ENCODE peak calls at places on chromosomes 13 and 19, in six cellular contexts. V is neural progenitor cell, K is astrocyte, S is endothelial cell of umbilical vein, Q is fibroblast of lung, X is mammary epithelial cell. M is an unnamed sample.

GRCh38 chr19:33862991-33863390 is 66.3 kb downstream of the KCTD15 start:
- DNase-seq in V (no peak), K (no peak), S (no peak), Q (no peak), X (no peak), M (no peak)

GRCh38 chr19:38653028-38653571 is 5.7 kb downstream of the ACTN4 start:
- DNase-seq in V (no peak), K (peak), S (peak), Q (peak), X (peak), M (no peak)

GRCh38 chr13:88643233-88643632 is 972.1 kb downstream of the SLITRK5 start:
- DNase-seq in V (no peak), K (no peak), S (no peak), Q (no peak), X (no peak), M (no peak)

GRCh38 chr19:33199441-33200265 is 5.5 kb downstream of the LRP3 start:
- DNase-seq in V (no peak), K (no peak), S (no peak), Q (no peak), X (no peak), M (no peak)

GRCh38 chr19:6663236-6664187 is 6.4 kb downstream of the TNFSF14 start:
- DNase-seq in V (no peak), K (no peak), S (no peak), Q (no peak), X (peak), M (no peak)

GRCh38 chr19:11450570-11451326 is 15.3 kb downstream of the PRKCSH start:
- DNase-seq in V (no peak), K (no peak), S (no peak), Q (no peak), X (no peak), M (no peak)

GRCh38 chr13:25301347-25302113 is at the start of gene NUP58:
- DNase-seq in V (peak), K (peak), S (peak), Q (peak), X (peak), M (peak)

GRCh38 chr19:29514525-29515232 is 11.1 kb upstream of the VSTM2B start:
- DNase-seq in V (no peak), K (no peak), S (no peak), Q (no peak), X (no peak), M (no peak)

GRCh38 chr19:48501961-48502719 is 9.5 kb downstream of the LMTK3 start:
- DNase-seq in V (peak), K (no peak), S (no peak), Q (no peak), X (peak), M (peak)

GRCh38 chr19:34983786-34984185 is 16.3 kb upstream of the GRAMD1A start:
- DNase-seq in V (no peak), K (no peak), S (no peak), Q (no peak), X (no peak), M (no peak)

GRCh38 chr13:100674363-100674847 is at the start of gene TMTC4:
- DNase-seq in V (peak), K (no peak), S (no peak), Q (no peak), X (no peak), M (no peak)

GRCh38 chr19:2726904-2727639 is 5.9 kb upstream of the DIRAS1 start:
- DNase-seq in V (peak), K (no peak), S (no peak), Q (no peak), X (no peak), M (no peak)

GRCh38 chr19:45079911-45080469 is 930 bp downstream of the GEMIN7 start:
- DNase-seq in V (peak), K (no peak), S (no peak), Q (no peak), X (no peak), M (no peak)

GRCh38 chr19:13619203-13619632 is 112.9 kb upstream of the CACNA1A start:
- DNase-seq in V (no peak), K (peak), S (no peak), Q (no peak), X (peak), M (no peak)

GRCh38 chr19:48509467-48510194 is 2.0 kb downstream of the LMTK3 start:
- DNase-seq in V (peak), K (no peak), S (no peak), Q (no peak), X (no peak), M (no peak)

GRCh38 chr13:110991991-110992508 is 77.2 kb upstream of the ANKRD10 start:
- DNase-seq in V (no peak), K (no peak), S (no peak), Q (no peak), X (no peak), M (no peak)

GRCh38 chr13:35812730-35813129 is 318.5 kb downstream of the DCLK1 start:
- DNase-seq in V (no peak), K (no peak), S (no peak), Q (no peak), X (no peak), M (no peak)

GRCh38 chr19:40578442-40578908 is 1.8 kb downstream of the SHKBP1 start:
- DNase-seq in V (peak), K (peak), S (peak), Q (no peak), X (no peak), M (no peak)

GRCh38 chr13:23185542-23185941 is 4.8 kb downstream of the SGCG start:
- DNase-seq in V (no peak), K (no peak), S (no peak), Q (no peak), X (no peak), M (no peak)

GRCh38 chr13:81602236-81602635 is 1261.3 kb upstream of the SPRY2 start:
- DNase-seq in V (no peak), K (peak), S (no peak), Q (no peak), X (no peak), M (no peak)

GRCh38 chr13:31195616-31196015 is 4.2 kb upstream of the B3GLCT start:
- DNase-seq in V (no peak), K (no peak), S (no peak), Q (no peak), X (peak), M (no peak)

GRCh38 chr13:99528547-99528946 is 27.3 kb downstream of the TM9SF2 start:
- DNase-seq in V (peak), K (no peak), S (peak), Q (peak), X (no peak), M (no peak)

GRCh38 chr19:14405758-14406644 is 13.1 kb downstream of the DDX39A start:
- DNase-seq in V (peak), K (peak), S (peak), Q (peak), X (peak), M (no peak)

GRCh38 chr19:33763661-33764343 is 32.9 kb upstream of the KCTD15 start:
- DNase-seq in V (no peak), K (no peak), S (no peak), Q (no peak), X (no peak), M (no peak)

GRCh38 chr19:3062165-3063105 is at the start of gene TLE5:
- DNase-seq in V (peak), K (no peak), S (peak), Q (no peak), X (no peak), M (no peak)

GRCh38 chr19:45770192-45771101 is 1.4 kb upstream of the SIX5 start:
- DNase-seq in V (peak), K (peak), S (peak), Q (peak), X (peak), M (peak)

GRCh38 chr13:105925496-105925895 is 610.0 kb downstream of the EFNB2 start:
- DNase-seq in V (no peak), K (peak), S (no peak), Q (peak), X (peak), M (peak)

GRCh38 chr19:48770223-48770622 is 14.9 kb downstream of the FGF21 start:
- DNase-seq in V (no peak), K (peak), S (no peak), Q (no peak), X (peak), M (no peak)

GRCh38 chr19:12821761-12822160 is 12.6 kb downstream of the RTBDN start:
- DNase-seq in V (no peak), K (no peak), S (no peak), Q (no peak), X (peak), M (no peak)

GRCh38 chr13:33798023-33798422 is 19.9 kb upstream of the RFC3 start:
- DNase-seq in V (no peak), K (no peak), S (no peak), Q (no peak), X (no peak), M (no peak)

GRCh38 chr13:66888698-66889097 is 341.4 kb downstream of the PCDH9 start:
- DNase-seq in V (no peak), K (peak), S (no peak), Q (peak), X (no peak), M (no peak)

GRCh38 chr19:2374808-2375207 is 14.7 kb downstream of the TMPRSS9 start:
- DNase-seq in V (no peak), K (no peak), S (no peak), Q (no peak), X (no peak), M (no peak)

DNA sequence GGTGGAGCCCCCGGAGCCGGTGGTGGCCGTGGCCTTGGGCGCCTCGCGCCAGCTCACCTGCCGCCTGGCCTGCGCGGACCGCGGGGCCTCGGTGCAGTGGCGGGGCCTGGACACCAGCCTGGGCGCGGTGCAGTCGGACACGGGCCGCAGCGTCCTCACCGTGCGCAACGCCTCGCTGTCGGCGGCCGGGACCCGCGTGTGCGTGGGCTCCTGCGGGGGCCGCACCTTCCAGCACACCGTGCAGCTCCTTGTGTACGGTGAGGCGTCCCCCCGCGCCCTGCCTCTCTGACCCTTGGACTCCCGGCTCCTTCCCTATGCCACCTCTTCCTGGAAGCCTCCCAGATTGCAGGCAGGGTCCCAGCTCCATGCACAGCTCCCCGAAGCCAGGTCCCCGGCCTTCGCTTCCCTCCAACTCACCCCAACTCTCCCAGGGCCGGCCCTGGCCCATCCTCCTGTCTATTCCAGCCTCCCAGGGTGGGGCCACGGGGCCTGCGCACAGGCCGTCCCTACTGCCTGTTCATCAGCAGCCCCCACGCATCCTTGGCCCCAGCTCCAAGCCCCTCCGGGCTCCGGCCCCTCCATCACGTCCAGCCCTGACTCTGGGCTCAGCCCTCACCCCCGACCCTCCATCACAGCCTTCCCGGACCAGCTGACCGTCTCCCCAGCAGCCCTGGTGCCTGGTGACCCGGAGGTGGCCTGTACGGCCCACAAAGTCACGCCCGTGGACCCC is 1.7 kb downstream of the MADCAM1 start:
- DNase-seq in V (no peak), K (no peak), S (no peak), Q (no peak), X (no peak), M (no peak)
- TF ChIP-seq EZH2 in V (peak), K (peak), S (peak), Q (peak), X (peak), M (peak)

GRCh38 chr19:42178791-42179500 is 38.5 kb downstream of the DEDD2 start:
- DNase-seq in V (no peak), K (no peak), S (no peak), Q (no peak), X (no peak), M (no peak)
- TF ChIP-seq EZH2 in V (no peak), K (peak), S (no peak), Q (peak), X (peak), M (no peak)

DNA sequence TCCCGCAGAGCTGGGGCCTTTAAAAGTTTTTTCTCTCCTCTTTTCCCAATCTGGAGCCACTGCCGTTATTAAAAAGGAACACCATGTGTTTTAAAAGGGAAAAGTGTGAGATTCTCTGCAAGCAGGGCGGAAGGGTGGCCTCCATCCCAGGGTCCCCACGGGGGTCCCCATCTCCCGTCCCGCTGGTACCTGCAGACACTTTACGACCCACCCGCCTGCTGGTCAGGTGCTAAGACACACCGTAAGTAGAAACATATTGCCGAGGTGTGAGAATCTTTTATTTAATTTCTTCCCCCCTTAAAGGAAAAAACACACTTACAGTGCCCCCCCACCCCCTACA is 1.8 kb downstream of the CRLF1 start:
- DNase-seq in V (no peak), K (no peak), S (no peak), Q (no peak), X (no peak), M (no peak)
- TF ChIP-seq EZH2 in V (no peak), K (no peak), S (peak), Q (no peak), X (no peak), M (no peak)

GRCh38 chr13:21668665-21669599 is 1.9 kb upstream of the FGF9 start:
- DNase-seq in V (peak), K (peak), S (no peak), Q (peak), X (no peak), M (no peak)
- TF ChIP-seq EZH2 in V (no peak), K (no peak), S (peak), Q (peak), X (no peak), M (no peak)

DNA sequence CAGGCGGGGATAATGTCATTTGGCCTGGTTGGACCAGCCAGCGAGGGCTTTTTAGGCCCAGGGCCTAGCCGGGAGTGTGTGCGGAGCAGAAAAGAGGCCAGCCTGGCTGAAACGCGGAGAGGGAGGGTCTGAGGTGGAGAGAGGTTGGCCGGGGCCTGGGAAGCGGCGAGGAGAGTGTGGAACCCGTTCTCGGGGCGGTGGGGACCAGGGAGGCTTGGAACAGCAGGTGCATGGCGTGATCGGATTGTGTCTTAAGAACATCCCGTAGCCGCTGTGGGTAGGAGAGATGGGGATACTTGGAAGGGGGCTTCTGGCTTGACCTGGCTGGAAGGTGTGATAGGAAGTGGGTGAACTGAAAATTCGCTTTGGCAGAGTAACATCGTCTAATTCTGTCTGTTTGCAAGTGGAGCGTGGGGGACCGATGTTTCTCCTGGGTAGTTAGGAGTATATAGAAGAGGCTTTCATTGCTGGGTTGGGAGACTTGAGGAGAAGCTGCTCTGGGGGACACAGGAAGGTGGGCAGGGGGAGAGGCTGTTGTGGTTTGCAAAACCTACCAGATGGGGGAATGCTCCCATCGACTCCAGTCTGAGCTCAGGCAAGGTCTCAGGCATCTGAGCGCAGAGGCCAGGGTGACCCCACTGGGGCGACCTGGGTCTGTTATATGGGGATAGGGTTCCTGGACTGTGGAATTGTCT is 942 bp downstream of the CERS4 start:
- DNase-seq in V (no peak), K (no peak), S (no peak), Q (no peak), X (no peak), M (no peak)
- TF ChIP-seq EZH2 in V (no peak), K (no peak), S (peak), Q (peak), X (no peak), M (no peak)